ENCODE peak calls at places on chromosome 13, in seven cellular contexts. F is effector memory CD4-positive, alpha-beta T cell; D is CD4-positive, alpha-beta T cell; S is mammary epithelial cell; E is endodermal cell; Q is tibial artery; X is cardiac muscle cell. G is an unnamed sample. For H3K9me3, the result is how much of the 10 kb centered on the place peaks cover.

GRCh38 chr13:97696921-97697320 is 256.6 kb upstream of the IPO5 start:
- DNase-seq in F (no peak), E (no peak), Q (no peak), X (no peak), D (no peak), S (no peak), G (no peak)

GRCh38 chr13:50214514-50214913 is 199.3 kb downstream of the KCNRG start:
- DNase-seq in X (no peak), E (no peak), D (no peak), S (no peak), F (no peak), Q (no peak), G (no peak)

GRCh38 chr13:114021464-114022308 is 47.8 kb upstream of the C13orf46 start:
- DNase-seq in Q (no peak), D (no peak), S (no peak), X (no peak), E (no peak), F (no peak), G (no peak)

GRCh38 chr13:48818495-48818961 is 157.2 kb upstream of the FNDC3A start:
- DNase-seq in D (no peak), S (peak), Q (no peak), F (no peak), E (no peak), X (peak), G (no peak)

GRCh38 chr13:40232321-40232720 is 434.1 kb downstream of the FOXO1 start:
- DNase-seq in Q (no peak), X (no peak), E (peak), F (no peak), D (no peak), S (no peak), G (no peak)

GRCh38 chr13:29162638-29163037 is 342.5 kb downstream of the MTUS2 start:
- DNase-seq in S (no peak), Q (no peak), D (no peak), E (no peak), F (no peak), X (no peak), G (no peak)

GRCh38 chr13:54185785-54186184 is 1157.2 kb downstream of the OLFM4 start:
- DNase-seq in E (peak), Q (no peak), S (no peak), X (no peak), D (no peak), F (no peak), G (no peak)

GRCh38 chr13:25733061-25733491 is 318.7 kb downstream of the SHISA2 start:
- DNase-seq in Q (no peak), F (no peak), S (peak), X (no peak), D (no peak), E (no peak), G (no peak)

GRCh38 chr13:41668130-41668757 is 210.9 kb downstream of the RGCC start:
- DNase-seq in S (peak), D (no peak), F (no peak), X (peak), Q (peak), E (peak), G (no peak)

GRCh38 chr13:76711515-76712182 is 174.6 kb downstream of the KCTD12 start:
- DNase-seq in Q (peak), D (no peak), S (peak), E (no peak), X (peak), F (no peak), G (no peak)

GRCh38 chr13:41268764-41269163 is 5.4 kb upstream of the MTRF1 start:
- DNase-seq in S (peak), Q (no peak), E (no peak), F (no peak), X (peak), D (no peak), G (no peak)

GRCh38 chr13:37144661-37145060 is 39.2 kb upstream of the CSNK1A1L start:
- DNase-seq in Q (no peak), X (no peak), D (no peak), S (no peak), F (no peak), E (no peak), G (no peak)

GRCh38 chr13:73060251-73061160 is 1.7 kb downstream of the KLF5 start:
- DNase-seq in E (no peak), Q (peak), S (peak), F (no peak), X (peak), D (no peak), G (no peak)

GRCh38 chr13:35804901-35805300 is 326.3 kb downstream of the DCLK1 start:
- DNase-seq in Q (no peak), X (peak), D (no peak), S (no peak), F (no peak), E (no peak), G (no peak)

GRCh38 chr13:113724780-113725315 is 34.2 kb upstream of the TMEM255B start:
- DNase-seq in X (peak), D (peak), S (peak), F (peak), E (peak), Q (peak), G (peak)

GRCh38 chr13:98144501-98145350 is 1.8 kb downstream of the FARP1 start:
- DNase-seq in X (peak), Q (no peak), S (peak), F (no peak), D (no peak), E (peak), G (no peak)

GRCh38 chr13:114099191-114099590 is 33.2 kb downstream of the RASA3 start:
- DNase-seq in D (no peak), F (no peak), Q (peak), S (peak), X (peak), E (peak), G (no peak)

GRCh38 chr13:48500652-48501197 is 32.2 kb downstream of the RCBTB2 start:
- DNase-seq in F (no peak), E (no peak), D (no peak), S (peak), X (peak), Q (no peak), G (no peak)

DNA sequence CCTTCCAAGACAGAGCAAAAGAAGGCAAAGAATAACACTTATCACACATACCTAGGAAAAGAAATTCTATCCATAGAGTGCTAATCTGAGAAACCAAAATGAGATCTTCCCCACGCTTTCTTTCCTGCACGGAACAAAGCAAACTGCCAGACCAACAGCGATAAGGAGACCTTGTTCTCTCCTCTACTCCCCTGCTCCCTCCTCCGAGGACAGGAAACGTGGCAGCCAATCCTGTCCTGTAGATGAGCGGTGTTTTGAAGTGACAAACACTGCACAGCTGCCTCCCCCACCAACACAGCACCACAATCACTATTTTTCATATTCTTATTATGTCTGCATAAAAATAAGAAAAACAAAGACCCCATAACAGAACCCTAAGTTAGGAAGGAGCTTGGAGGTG is 113.9 kb upstream of the IRS2 start:
- DNase-seq in Q (no peak), D (no peak), X (peak), E (peak), F (no peak), S (no peak), G (no peak)
- H3K9me3 ChIP-seq in Q (under half), D (under half), X (under half), E (under half), F (under half), S (under half), G (under half)

GRCh38 chr13:46035066-46035465 is 17.5 kb downstream of the ZC3H13 start:
- DNase-seq in D (no peak), S (no peak), F (no peak), Q (no peak), E (no peak), X (no peak), G (no peak)

GRCh38 chr13:46031581-46032263 is 20.8 kb downstream of the ZC3H13 start:
- DNase-seq in Q (no peak), S (no peak), X (no peak), D (no peak), F (no peak), E (no peak), G (no peak)

GRCh38 chr13:46032341-46032740 is 20.2 kb downstream of the ZC3H13 start:
- DNase-seq in D (no peak), Q (no peak), E (no peak), F (no peak), X (peak), S (no peak), G (no peak)
- H3K9me3 ChIP-seq in D (under half), Q (under half), E (under half), F (under half), X (under half), S (under half), G (under half)

GRCh38 chr13:20254076-20254475 is 22.0 kb upstream of the GJB6 start:
- DNase-seq in X (no peak), Q (no peak), S (no peak), F (no peak), D (no peak), E (no peak), G (no peak)
- H3K9me3 ChIP-seq in X (under half), Q (under half), S (under half), F (under half), D (under half), E (under half), G (under half)

GRCh38 chr13:94419304-94419943 is 60.1 kb downstream of the DCT start:
- DNase-seq in X (peak), D (no peak), F (no peak), S (peak), Q (no peak), E (no peak), G (no peak)
- H3K9me3 ChIP-seq in X (under half), D (under half), F (under half), S (under half), Q (under half), E (under half), G (under half)

DNA sequence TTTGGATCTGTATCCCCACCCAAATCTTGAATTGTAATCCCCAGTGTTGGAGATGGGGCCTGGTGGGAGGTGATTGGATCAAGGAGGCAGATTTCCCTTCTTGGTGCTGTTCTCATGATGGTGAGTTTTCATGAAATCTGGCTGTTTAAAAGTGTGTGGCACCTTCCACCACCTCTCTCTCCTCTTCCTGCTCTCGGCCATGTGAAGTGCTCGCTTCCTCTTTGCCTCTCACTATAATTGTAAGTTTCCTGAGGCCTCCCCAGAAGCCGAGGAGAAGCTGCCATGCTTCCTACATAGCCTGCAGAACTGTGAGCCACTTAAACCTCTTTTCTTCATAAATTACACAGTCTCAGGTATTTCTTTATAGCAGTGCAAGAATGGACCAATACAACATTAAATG is 15.7 kb downstream of the COMMD6 start:
- DNase-seq in Q (no peak), F (no peak), D (no peak), S (no peak), X (no peak), E (no peak), G (no peak)
- H3K9me3 ChIP-seq in Q (under half), F (under half), D (under half), S (under half), X (under half), E (under half), G (under half)

G was measured in T-helper 17 cell.